ENCODE peak calls at places on chromosome 2, in eight cellular contexts. One of them, this sample, is unnamed.

GRCh38 chr2:240465765-240466578 is 30.5 kb downstream of the GPC1 start:
- DNase-seq in prostate gland: peak
- DNase-seq in tibial nerve: peak
- DNase-seq in fibroblast of lung: no peak
- DNase-seq in GM23338: no peak
- DNase-seq in heart right ventricle: peak
- DNase-seq in SK-N-SH: peak
- DNase-seq in cardiac muscle cell: no peak
- DNase-seq in this sample: peak

GRCh38 chr2:135904590-135904989 is 28.3 kb upstream of the MCM6 start:
- DNase-seq in prostate gland: no peak
- DNase-seq in tibial nerve: no peak
- DNase-seq in fibroblast of lung: peak
- DNase-seq in GM23338: no peak
- DNase-seq in heart right ventricle: no peak
- DNase-seq in SK-N-SH: no peak
- DNase-seq in cardiac muscle cell: peak
- DNase-seq in this sample: no peak

GRCh38 chr2:121080013-121080772 is 204.8 kb downstream of the TFCP2L1 start:
- DNase-seq in prostate gland: peak
- DNase-seq in tibial nerve: no peak
- DNase-seq in fibroblast of lung: peak
- DNase-seq in GM23338: peak
- DNase-seq in heart right ventricle: no peak
- DNase-seq in SK-N-SH: peak
- DNase-seq in cardiac muscle cell: peak
- DNase-seq in this sample: peak

GRCh38 chr2:21438949-21439348 is 315.2 kb downstream of the TDRD15 start:
- DNase-seq in prostate gland: no peak
- DNase-seq in tibial nerve: no peak
- DNase-seq in fibroblast of lung: peak
- DNase-seq in GM23338: no peak
- DNase-seq in heart right ventricle: no peak
- DNase-seq in SK-N-SH: no peak
- DNase-seq in cardiac muscle cell: peak
- DNase-seq in this sample: no peak

GRCh38 chr2:70936165-70936978 is 672 bp downstream of the ATP6V1B1 start:
- DNase-seq in prostate gland: no peak
- DNase-seq in tibial nerve: no peak
- DNase-seq in fibroblast of lung: no peak
- DNase-seq in GM23338: no peak
- DNase-seq in heart right ventricle: no peak
- DNase-seq in SK-N-SH: no peak
- DNase-seq in cardiac muscle cell: no peak
- DNase-seq in this sample: no peak

GRCh38 chr2:219664958-219665357 is 37.5 kb downstream of the SLC4A3 start:
- DNase-seq in prostate gland: no peak
- DNase-seq in tibial nerve: no peak
- DNase-seq in fibroblast of lung: peak
- DNase-seq in GM23338: no peak
- DNase-seq in heart right ventricle: peak
- DNase-seq in SK-N-SH: no peak
- DNase-seq in cardiac muscle cell: peak
- DNase-seq in this sample: no peak

GRCh38 chr2:164794432-164795231 is 47.0 kb downstream of the COBLL1 start:
- DNase-seq in prostate gland: no peak
- DNase-seq in tibial nerve: no peak
- DNase-seq in fibroblast of lung: no peak
- DNase-seq in GM23338: no peak
- DNase-seq in heart right ventricle: no peak
- DNase-seq in SK-N-SH: no peak
- DNase-seq in cardiac muscle cell: no peak
- DNase-seq in this sample: no peak

GRCh38 chr2:182895798-182896197 is 29.4 kb upstream of the FRZB start:
- DNase-seq in prostate gland: no peak
- DNase-seq in tibial nerve: no peak
- DNase-seq in fibroblast of lung: no peak
- DNase-seq in GM23338: no peak
- DNase-seq in heart right ventricle: no peak
- DNase-seq in SK-N-SH: no peak
- DNase-seq in cardiac muscle cell: no peak
- DNase-seq in this sample: no peak

GRCh38 chr2:129078548-129078947 is 759.9 kb upstream of the HS6ST1 start:
- DNase-seq in prostate gland: no peak
- DNase-seq in tibial nerve: no peak
- DNase-seq in fibroblast of lung: no peak
- DNase-seq in GM23338: no peak
- DNase-seq in heart right ventricle: no peak
- DNase-seq in SK-N-SH: no peak
- DNase-seq in cardiac muscle cell: no peak
- DNase-seq in this sample: no peak

GRCh38 chr2:98550165-98550564 is 58.1 kb downstream of the COA5 start:
- DNase-seq in prostate gland: no peak
- DNase-seq in tibial nerve: no peak
- DNase-seq in fibroblast of lung: no peak
- DNase-seq in GM23338: no peak
- DNase-seq in heart right ventricle: no peak
- DNase-seq in SK-N-SH: no peak
- DNase-seq in cardiac muscle cell: no peak
- DNase-seq in this sample: no peak

GRCh38 chr2:26740890-26741302 is 23.2 kb upstream of the SLC35F6 start:
- DNase-seq in prostate gland: peak
- DNase-seq in tibial nerve: no peak
- DNase-seq in fibroblast of lung: peak
- DNase-seq in GM23338: peak
- DNase-seq in heart right ventricle: no peak
- DNase-seq in SK-N-SH: peak
- DNase-seq in cardiac muscle cell: peak
- DNase-seq in this sample: no peak

GRCh38 chr2:32289165-32290054 is 11.7 kb downstream of the YIPF4 start:
- DNase-seq in prostate gland: no peak
- DNase-seq in tibial nerve: no peak
- DNase-seq in fibroblast of lung: peak
- DNase-seq in GM23338: no peak
- DNase-seq in heart right ventricle: no peak
- DNase-seq in SK-N-SH: no peak
- DNase-seq in cardiac muscle cell: peak
- DNase-seq in this sample: no peak

GRCh38 chr2:129777146-129777545 is 202.3 kb upstream of the RAB6C start:
- DNase-seq in prostate gland: no peak
- DNase-seq in tibial nerve: no peak
- DNase-seq in fibroblast of lung: no peak
- DNase-seq in GM23338: no peak
- DNase-seq in heart right ventricle: no peak
- DNase-seq in SK-N-SH: no peak
- DNase-seq in cardiac muscle cell: no peak
- DNase-seq in this sample: no peak

GRCh38 chr2:21443494-21444105 is 319.8 kb downstream of the TDRD15 start:
- DNase-seq in prostate gland: no peak
- DNase-seq in tibial nerve: no peak
- DNase-seq in fibroblast of lung: no peak
- DNase-seq in GM23338: no peak
- DNase-seq in heart right ventricle: no peak
- DNase-seq in SK-N-SH: no peak
- DNase-seq in cardiac muscle cell: no peak
- DNase-seq in this sample: no peak

GRCh38 chr2:201965550-201965949 is 68.1 kb upstream of the FZD7 start:
- DNase-seq in prostate gland: no peak
- DNase-seq in tibial nerve: no peak
- DNase-seq in fibroblast of lung: no peak
- DNase-seq in GM23338: peak
- DNase-seq in heart right ventricle: no peak
- DNase-seq in SK-N-SH: no peak
- DNase-seq in cardiac muscle cell: no peak
- DNase-seq in this sample: no peak
- TF ChIP-seq CTCF in prostate gland: no peak
- TF ChIP-seq CTCF in tibial nerve: no peak
- TF ChIP-seq CTCF in fibroblast of lung: no peak
- TF ChIP-seq CTCF in GM23338: peak
- TF ChIP-seq CTCF in heart right ventricle: no peak
- TF ChIP-seq CTCF in SK-N-SH: peak
- TF ChIP-seq CTCF in cardiac muscle cell: no peak
- TF ChIP-seq CTCF in this sample: no peak

GRCh38 chr2:43212931-43213330 is 13.5 kb downstream of the ZFP36L2 start:
- DNase-seq in prostate gland: no peak
- DNase-seq in tibial nerve: peak
- DNase-seq in fibroblast of lung: no peak
- DNase-seq in GM23338: no peak
- DNase-seq in heart right ventricle: peak
- DNase-seq in SK-N-SH: no peak
- DNase-seq in cardiac muscle cell: no peak
- DNase-seq in this sample: no peak

GRCh38 chr2:43210125-43210466 is 16.3 kb downstream of the ZFP36L2 start:
- DNase-seq in prostate gland: no peak
- DNase-seq in tibial nerve: no peak
- DNase-seq in fibroblast of lung: no peak
- DNase-seq in GM23338: no peak
- DNase-seq in heart right ventricle: peak
- DNase-seq in SK-N-SH: no peak
- DNase-seq in cardiac muscle cell: no peak
- DNase-seq in this sample: no peak

GRCh38 chr2:43209204-43209717 is 17.1 kb downstream of the ZFP36L2 start:
- DNase-seq in prostate gland: no peak
- DNase-seq in tibial nerve: no peak
- DNase-seq in fibroblast of lung: no peak
- DNase-seq in GM23338: no peak
- DNase-seq in heart right ventricle: no peak
- DNase-seq in SK-N-SH: no peak
- DNase-seq in cardiac muscle cell: no peak
- DNase-seq in this sample: no peak

GRCh38 chr2:43212216-43212828 is 14.1 kb downstream of the ZFP36L2 start:
- DNase-seq in prostate gland: no peak
- DNase-seq in tibial nerve: no peak
- DNase-seq in fibroblast of lung: no peak
- DNase-seq in GM23338: no peak
- DNase-seq in heart right ventricle: no peak
- DNase-seq in SK-N-SH: no peak
- DNase-seq in cardiac muscle cell: no peak
- DNase-seq in this sample: no peak

GRCh38 chr2:43210467-43211303 is 15.7 kb downstream of the ZFP36L2 start:
- DNase-seq in prostate gland: no peak
- DNase-seq in tibial nerve: peak
- DNase-seq in fibroblast of lung: peak
- DNase-seq in GM23338: no peak
- DNase-seq in heart right ventricle: no peak
- DNase-seq in SK-N-SH: no peak
- DNase-seq in cardiac muscle cell: peak
- DNase-seq in this sample: peak
- TF ChIP-seq CTCF in prostate gland: no peak
- TF ChIP-seq CTCF in tibial nerve: no peak
- TF ChIP-seq CTCF in fibroblast of lung: no peak
- TF ChIP-seq CTCF in GM23338: no peak
- TF ChIP-seq CTCF in heart right ventricle: no peak
- TF ChIP-seq CTCF in SK-N-SH: no peak
- TF ChIP-seq CTCF in cardiac muscle cell: no peak
- TF ChIP-seq CTCF in this sample: no peak

GRCh38 chr2:214311031-214311533 is 99.8 kb upstream of the VWC2L start:
- DNase-seq in prostate gland: no peak
- DNase-seq in tibial nerve: no peak
- DNase-seq in fibroblast of lung: no peak
- DNase-seq in GM23338: peak
- DNase-seq in heart right ventricle: no peak
- DNase-seq in SK-N-SH: no peak
- DNase-seq in cardiac muscle cell: no peak
- DNase-seq in this sample: no peak
- TF ChIP-seq CTCF in prostate gland: no peak
- TF ChIP-seq CTCF in tibial nerve: no peak
- TF ChIP-seq CTCF in fibroblast of lung: no peak
- TF ChIP-seq CTCF in GM23338: peak
- TF ChIP-seq CTCF in heart right ventricle: no peak
- TF ChIP-seq CTCF in SK-N-SH: peak
- TF ChIP-seq CTCF in cardiac muscle cell: no peak
- TF ChIP-seq CTCF in this sample: no peak

DNA sequence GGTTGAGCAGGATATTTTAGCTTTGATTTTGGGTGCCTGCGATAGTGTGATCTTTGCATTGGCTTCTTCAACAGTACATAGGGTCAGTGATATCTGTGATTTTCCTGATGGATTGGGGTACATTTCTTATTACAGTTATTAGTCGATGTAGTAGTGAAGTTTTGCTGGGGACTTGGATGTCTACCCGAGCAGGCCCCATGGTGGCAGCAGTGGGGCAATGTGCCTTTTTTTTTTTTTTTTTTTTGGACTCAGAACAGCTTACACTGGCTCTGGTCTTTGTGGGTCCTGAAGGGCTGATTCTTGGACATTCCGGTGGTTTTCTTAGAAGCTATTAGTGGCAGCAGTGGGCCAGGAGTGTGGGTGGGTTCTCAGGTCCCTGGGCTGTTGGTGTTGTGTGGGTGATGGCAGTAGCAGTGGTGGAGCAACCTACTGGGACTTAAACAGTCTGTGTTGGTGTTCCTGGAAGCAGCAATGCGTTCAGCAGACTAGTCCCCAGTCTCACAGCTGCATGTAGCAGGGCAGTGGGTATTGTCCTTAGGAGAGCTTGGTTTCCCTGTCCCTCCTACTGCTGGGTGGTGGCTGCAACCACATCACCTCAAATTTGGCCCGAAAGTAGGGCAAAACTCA is 53.7 kb upstream of the SLC4A10 start:
- DNase-seq in prostate gland: no peak
- DNase-seq in tibial nerve: no peak
- DNase-seq in fibroblast of lung: no peak
- DNase-seq in GM23338: peak
- DNase-seq in heart right ventricle: no peak
- DNase-seq in SK-N-SH: no peak
- DNase-seq in cardiac muscle cell: no peak
- DNase-seq in this sample: no peak
- TF ChIP-seq CTCF in prostate gland: no peak
- TF ChIP-seq CTCF in tibial nerve: no peak
- TF ChIP-seq CTCF in fibroblast of lung: no peak
- TF ChIP-seq CTCF in GM23338: peak
- TF ChIP-seq CTCF in heart right ventricle: no peak
- TF ChIP-seq CTCF in SK-N-SH: peak
- TF ChIP-seq CTCF in cardiac muscle cell: no peak
- TF ChIP-seq CTCF in this sample: no peak

DNA sequence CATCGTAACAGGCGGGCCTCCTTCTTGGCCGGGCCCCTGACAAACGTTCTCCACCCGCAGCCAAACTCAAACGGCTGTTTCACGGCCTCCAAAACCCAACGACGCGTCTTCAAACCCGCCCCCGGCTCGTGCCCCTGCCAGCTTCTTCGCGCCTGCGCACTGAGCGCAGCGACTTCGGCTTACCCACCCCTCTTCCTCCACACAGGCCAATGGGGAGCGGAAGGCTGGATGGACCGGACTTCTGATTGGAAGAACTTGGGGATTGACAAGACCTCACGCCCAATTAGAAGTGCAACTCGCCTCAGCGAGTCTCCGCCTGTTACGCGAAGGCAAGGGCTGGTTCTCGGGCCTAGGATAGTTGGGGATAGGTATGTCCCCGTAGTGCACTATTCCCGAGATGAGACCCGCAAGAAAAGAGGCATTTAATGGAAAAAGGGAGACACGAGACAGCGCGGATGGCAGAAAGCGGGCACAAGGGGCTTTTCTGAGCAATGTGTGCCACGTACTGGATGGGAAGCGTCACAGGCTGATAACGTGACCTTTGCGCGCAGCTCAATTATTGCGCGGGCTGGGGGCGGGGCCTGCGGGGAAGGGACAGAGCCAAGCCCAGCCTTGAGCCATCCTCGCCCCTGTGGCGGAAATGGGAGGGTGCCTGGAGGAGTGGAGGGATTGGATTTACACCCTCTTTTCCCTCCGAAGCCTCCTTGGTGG is at the start of gene LAPTM4A:
- DNase-seq in prostate gland: peak
- DNase-seq in tibial nerve: peak
- DNase-seq in fibroblast of lung: peak
- DNase-seq in GM23338: peak
- DNase-seq in heart right ventricle: peak
- DNase-seq in SK-N-SH: peak
- DNase-seq in cardiac muscle cell: peak
- DNase-seq in this sample: peak
- TF ChIP-seq CTCF in prostate gland: no peak
- TF ChIP-seq CTCF in tibial nerve: no peak
- TF ChIP-seq CTCF in fibroblast of lung: no peak
- TF ChIP-seq CTCF in GM23338: no peak
- TF ChIP-seq CTCF in heart right ventricle: no peak
- TF ChIP-seq CTCF in SK-N-SH: no peak
- TF ChIP-seq CTCF in cardiac muscle cell: no peak
- TF ChIP-seq CTCF in this sample: no peak

This sample was measured in omental fat pad.